ENCODE peak calls at places on chromosome 6, in six cellular contexts. D, E, I, W, T and O are unnamed samples.
A peak's percentile ranks its signal among the peaks of the same experiment; 100 is the strongest.

GRCh38 chr6:11425431-11425871 is 112.1 kb upstream of the TMEM170B start:
- DNase-seq in D (no peak), E (no peak), I (no peak), W (peak; percentile 78), T (no peak), O (peak; percentile 36)

GRCh38 chr6:34514593-34515472 is 41.3 kb downstream of the SPDEF start:
- DNase-seq in D (peak; percentile 74), E (peak; percentile 57), I (peak; percentile 71), W (peak; percentile 84), T (peak; percentile 75), O (peak; percentile 69)

GRCh38 chr6:128567029-128567428 is 46.6 kb upstream of the PTPRK start:
- DNase-seq in D (no peak), E (no peak), I (no peak), W (no peak), T (no peak), O (no peak)

GRCh38 chr6:105452924-105453756 is 50.3 kb upstream of the PREP start:
- DNase-seq in D (no peak), E (no peak), I (no peak), W (no peak), T (no peak), O (no peak)

GRCh38 chr6:169237496-169238134 is 16.0 kb downstream of the THBS2 start:
- DNase-seq in D (no peak), E (no peak), I (no peak), W (no peak), T (no peak), O (no peak)

GRCh38 chr6:6984585-6985366 is 123.0 kb upstream of the RREB1 start:
- DNase-seq in D (no peak), E (no peak), I (no peak), W (no peak), T (no peak), O (no peak)

GRCh38 chr6:11214438-11214837 is 18.0 kb downstream of the NEDD9 start:
- DNase-seq in D (no peak), E (no peak), I (no peak), W (no peak), T (no peak), O (no peak)

GRCh38 chr6:116139917-116140316 is 14.0 kb upstream of the COL10A1 start:
- DNase-seq in D (no peak), E (no peak), I (no peak), W (peak; percentile 57), T (no peak), O (no peak)

GRCh38 chr6:111938710-111939109 is 65.5 kb upstream of the FYN start:
- DNase-seq in D (no peak), E (peak; percentile 93), I (no peak), W (no peak), T (peak; percentile 73), O (no peak)

GRCh38 chr6:166852484-166852975 is 103.8 kb downstream of the RNASET2 start:
- DNase-seq in D (no peak), E (no peak), I (no peak), W (no peak), T (no peak), O (no peak)

GRCh38 chr6:87393026-87393622 is 14.6 kb upstream of the CFAP206 start:
- DNase-seq in D (no peak), E (peak; percentile 70), I (no peak), W (peak; percentile 65), T (peak; percentile 73), O (peak; percentile 56)

GRCh38 chr6:14754636-14755513 is 491.0 kb upstream of the JARID2 start:
- DNase-seq in D (no peak), E (no peak), I (no peak), W (no peak), T (no peak), O (no peak)

GRCh38 chr6:101722481-101722880 is 329.0 kb downstream of the GRIK2 start:
- DNase-seq in D (no peak), E (no peak), I (no peak), W (no peak), T (no peak), O (no peak)

GRCh38 chr6:153023977-153024376 is 21.5 kb upstream of the MTRF1L start:
- DNase-seq in D (no peak), E (no peak), I (no peak), W (no peak), T (no peak), O (no peak)

GRCh38 chr6:87944541-87944954 is 103.1 kb upstream of the SPACA1 start:
- DNase-seq in D (no peak), E (peak; percentile 36), I (peak; percentile 49), W (peak; percentile 90), T (peak; percentile 60), O (no peak)

GRCh38 chr6:41344865-41345264 is 9.5 kb downstream of the NCR2 start:
- DNase-seq in D (peak; percentile 23), E (no peak), I (no peak), W (no peak), T (no peak), O (no peak)

GRCh38 chr6:121890307-121890910 is 455.0 kb downstream of the GJA1 start:
- DNase-seq in D (no peak), E (no peak), I (peak; percentile 40), W (peak; percentile 98), T (peak; percentile 64), O (no peak)

GRCh38 chr6:164102701-164103100 is 688.2 kb downstream of the QKI start:
- DNase-seq in D (no peak), E (no peak), I (no peak), W (no peak), T (no peak), O (peak; percentile 23)

GRCh38 chr6:164097557-164098398 is 683.3 kb downstream of the QKI start:
- DNase-seq in D (no peak), E (peak; percentile 7), I (peak; percentile 40), W (peak; percentile 72), T (peak; percentile 54), O (no peak)

GRCh38 chr6:164099535-164099982 is 685.0 kb downstream of the QKI start:
- DNase-seq in D (no peak), E (no peak), I (no peak), W (no peak), T (no peak), O (no peak)

GRCh38 chr6:164097056-164097455 is 682.5 kb downstream of the QKI start:
- DNase-seq in D (no peak), E (no peak), I (no peak), W (no peak), T (no peak), O (no peak)

DNA sequence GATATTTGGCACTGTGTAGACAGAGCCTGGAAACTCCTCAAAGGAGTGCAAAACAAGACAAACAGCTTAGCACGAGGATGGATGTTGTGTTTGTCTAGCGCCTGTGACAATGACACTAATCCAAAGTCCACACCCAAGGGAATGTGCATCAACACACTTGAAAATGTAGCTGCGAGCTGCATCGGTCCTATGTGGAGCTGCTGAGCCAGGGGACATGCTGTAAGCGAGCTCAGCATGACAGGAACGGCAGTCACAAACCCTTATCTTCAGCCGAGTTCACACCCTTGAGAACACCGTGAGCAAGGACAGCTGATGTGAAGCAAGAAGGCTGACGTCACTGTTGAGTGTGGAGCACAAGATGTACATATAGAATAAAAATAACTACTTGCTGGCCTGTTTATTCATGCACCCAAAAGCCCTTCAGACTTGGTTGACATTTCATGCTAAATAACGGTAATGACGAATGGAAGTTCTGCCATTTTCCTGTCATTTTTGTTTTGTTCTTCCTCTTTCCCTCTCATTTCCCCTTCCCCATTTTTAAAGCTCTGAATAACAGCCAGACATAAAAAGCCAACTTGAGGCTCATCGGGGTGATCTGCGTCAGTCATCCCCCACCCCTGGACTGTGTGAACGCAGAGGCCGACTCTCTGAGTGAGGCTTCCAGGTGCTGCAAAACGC is 684.5 kb downstream of the QKI start:
- DNase-seq in D (no peak), E (no peak), I (no peak), W (peak; percentile 89), T (peak; percentile 7), O (no peak)
- H2BK15ac ChIP-seq in D (no peak overlapping the region), E (no peak overlapping the region), I (no peak overlapping the region), W (no peak overlapping the region), T (no peak overlapping the region), O (no peak overlapping the region)

DNA sequence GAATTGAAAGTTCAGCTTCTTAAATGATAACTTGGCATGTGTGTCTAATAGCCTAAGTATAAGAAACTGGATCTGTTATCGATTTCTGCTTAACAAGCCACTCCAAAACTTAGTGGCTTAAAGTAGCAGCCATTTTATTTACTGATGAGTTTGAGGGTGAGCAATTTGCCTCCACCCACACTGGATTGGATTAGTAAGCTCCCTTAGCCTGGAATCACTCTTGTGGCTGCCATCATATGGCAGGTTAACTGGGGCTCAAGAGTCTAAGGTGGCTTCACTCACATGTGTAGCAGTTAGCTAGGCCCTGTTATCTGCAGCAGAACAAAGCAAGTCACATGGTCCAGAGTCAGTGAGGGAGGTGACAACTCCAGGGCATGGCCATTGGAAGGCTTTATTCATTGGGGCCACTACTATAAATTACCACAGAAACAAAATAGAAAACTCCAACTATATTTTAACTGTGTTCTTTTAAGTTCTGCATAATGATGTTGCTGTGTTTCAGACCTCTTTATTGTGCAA is 49.3 kb downstream of the DCBLD1 start:
- DNase-seq in D (no peak), E (peak; percentile 36), I (no peak), W (no peak), T (no peak), O (no peak)
- H2BK15ac ChIP-seq in D (no peak overlapping the region), E (no peak overlapping the region), I (no peak overlapping the region), W (no peak overlapping the region), T (no peak overlapping the region), O (no peak overlapping the region)

GRCh38 chr6:13682346-13682745 is 29.3 kb downstream of the RANBP9 start:
- DNase-seq in D (no peak), E (no peak), I (no peak), W (no peak), T (no peak), O (no peak)
- H2BK15ac ChIP-seq in D (no peak overlapping the region), E (no peak overlapping the region), I (no peak overlapping the region), W (no peak overlapping the region), T (no peak overlapping the region), O (no peak overlapping the region)

GRCh38 chr6:3271756-3272155 is 13.0 kb downstream of the PSMG4 start:
- DNase-seq in D (no peak), E (no peak), I (no peak), W (no peak), T (no peak), O (no peak)

GRCh38 chr6:3270258-3270657 is 11.5 kb downstream of the PSMG4 start:
- DNase-seq in D (no peak), E (no peak), I (no peak), W (no peak), T (no peak), O (no peak)

GRCh38 chr6:3276174-3277167 is 17.7 kb downstream of the PSMG4 start:
- DNase-seq in D (no peak), E (no peak), I (no peak), W (no peak), T (no peak), O (no peak)

GRCh38 chr6:3273707-3274521 is 15.2 kb downstream of the PSMG4 start:
- DNase-seq in D (no peak), E (no peak), I (no peak), W (no peak), T (no peak), O (no peak)

DNA sequence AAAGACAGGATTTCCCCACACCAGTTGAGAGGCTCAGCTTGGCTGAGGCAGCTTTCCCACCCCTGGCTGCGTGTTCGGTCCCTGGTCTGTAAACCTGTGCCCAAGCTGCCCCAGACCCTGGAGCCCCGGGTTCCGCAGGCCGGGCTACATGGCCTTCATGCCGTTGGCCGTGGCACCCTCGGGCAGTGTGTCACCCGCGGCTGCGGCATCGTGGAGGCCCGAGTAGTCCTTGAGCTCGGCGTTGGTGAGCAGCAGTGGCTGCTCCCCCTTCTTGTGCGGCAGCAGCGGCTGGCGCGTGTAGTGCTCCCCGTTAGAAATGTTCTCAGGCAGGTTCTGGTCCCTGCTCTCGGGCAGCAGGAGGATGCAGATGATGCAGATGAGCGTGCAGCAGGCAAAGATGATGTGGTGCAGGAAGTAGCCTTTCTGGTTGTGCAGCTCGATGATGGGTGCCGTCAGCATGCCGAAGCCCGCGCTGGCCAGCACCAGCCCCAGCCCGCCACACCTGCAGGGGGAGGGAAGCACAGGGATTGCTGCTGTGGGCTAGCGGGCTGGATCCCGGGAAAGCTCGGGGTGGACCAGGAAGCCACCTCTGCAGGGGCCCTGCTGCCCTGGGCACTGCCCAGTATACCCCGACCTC is 14.3 kb downstream of the PSMG4 start:
- DNase-seq in D (no peak), E (no peak), I (no peak), W (no peak), T (no peak), O (no peak)
- H2BK15ac ChIP-seq in D (no peak overlapping the region), E (no peak overlapping the region), I (no peak overlapping the region), W (no peak overlapping the region), T (no peak overlapping the region), O (no peak overlapping the region)